ENCODE peak calls at places on chromosomes 7 and 10, in seven cellular contexts. T is CD4-positive, alpha-beta T cell; V is tibial nerve; N is stimulated activated CD4-positive, alpha-beta T cell treated with anti-CD3 and anti-CD28 coated beads, Interleukin-15, amount 100 ng/mL, for 48 hours; R is non-pigmented ciliary epithelial cell; C is globus pallidus; Q is ureter. G is an unnamed sample.

GRCh38 chr7:5284304-5285281 is 1.9 kb downstream of the SLC29A4 start:
- DNase-seq in T (no peak), Q (no peak), V (no peak), R (no peak), C (peak), N (no peak), G (no peak)

GRCh38 chr10:88541116-88541626 is 41.9 kb downstream of the RNLS start:
- DNase-seq in R (no peak), C (no peak), T (no peak), Q (no peak), V (peak), N (no peak), G (no peak)

GRCh38 chr10:126350216-126350992 is 37.9 kb downstream of the ADAM12 start:
- DNase-seq in V (no peak), C (peak), T (no peak), Q (no peak), R (peak), N (no peak), G (peak)

GRCh38 chr7:114789942-114790341 is 132.0 kb upstream of the MDFIC start:
- DNase-seq in N (no peak), T (no peak), R (peak), C (no peak), V (no peak), Q (no peak), G (peak)

GRCh38 chr7:25949672-25950487 is 202.1 kb upstream of the NFE2L3 start:
- DNase-seq in V (no peak), Q (no peak), C (no peak), R (no peak), N (no peak), T (no peak), G (no peak)

GRCh38 chr7:41955475-41956243 is 252.8 kb upstream of the INHBA start:
- DNase-seq in T (no peak), C (peak), V (peak), R (peak), N (no peak), Q (peak), G (peak)

GRCh38 chr7:51058764-51059163 is 257.8 kb downstream of the COBL start:
- DNase-seq in R (no peak), V (no peak), C (no peak), Q (no peak), N (no peak), T (no peak), G (no peak)

GRCh38 chr7:115941703-115942268 is 88.8 kb downstream of the TFEC start:
- DNase-seq in R (peak), C (no peak), V (no peak), N (no peak), Q (no peak), T (no peak), G (peak)

GRCh38 chr7:12317675-12318074 is 86.0 kb downstream of the VWDE start:
- DNase-seq in T (no peak), V (no peak), N (no peak), R (no peak), Q (no peak), C (no peak), G (no peak)

GRCh38 chr7:75881436-75882095 is 2.7 kb downstream of the RHBDD2 start:
- DNase-seq in R (no peak), Q (no peak), T (no peak), C (no peak), N (no peak), V (no peak), G (no peak)

G was measured in HS-27A.